ENCODE peak calls at places on chromosomes 4 and X, in nine cellular contexts. Z, Q, A, X, D, W, E, B and T are unnamed samples.

GRCh38 chr4:167831853-167832252 is 260.5 kb upstream of the ANXA10 start:
- DNase-seq in E (no peak), X (no peak), Z (no peak), D (no peak), Q (no peak), W (no peak), A (no peak), B (no peak), T (no peak)

GRCh38 chr4:27357283-27357682 is 496.6 kb downstream of the STIM2 start:
- DNase-seq in Z (no peak), A (no peak), Q (no peak), X (no peak), D (no peak), E (no peak), B (peak; percentile 41), W (peak; percentile 7), T (no peak)

GRCh38 chrX:81261576-81261975 is 59.7 kb downstream of the SH3BGRL start:
- DNase-seq in W (no peak), A (no peak), E (no peak), D (no peak), B (peak; percentile 75), Q (no peak), Z (no peak), X (peak; percentile 23), T (no peak)

GRCh38 chrX:27598312-27598711 is 8.2 kb downstream of the DCAF8L2 start:
- DNase-seq in D (no peak), E (peak; percentile 31), Q (no peak), Z (no peak), A (no peak), X (peak; percentile 92), B (no peak), W (peak; percentile 19), T (no peak)

GRCh38 chrX:102063445-102064074 is 61.9 kb upstream of the TCEAL2 start:
- DNase-seq in Q (no peak), Z (no peak), X (no peak), D (no peak), A (no peak), E (no peak), W (no peak), B (no peak), T (no peak)

GRCh38 chr4:177583000-177583399 is 140.8 kb upstream of the AGA start:
- DNase-seq in Q (no peak), A (no peak), Z (no peak), B (peak; percentile 14), E (no peak), D (no peak), X (no peak), W (no peak), T (no peak)

GRCh38 chrX:46408553-46409407 is 136.4 kb downstream of the ZNF674 start:
- DNase-seq in D (peak; percentile 80), W (peak; percentile 69), Q (peak; percentile 64), E (peak; percentile 76), X (peak; percentile 71), Z (peak; percentile 3), A (peak; percentile 68), B (peak; percentile 83), T (peak; percentile 46)

GRCh38 chr4:147530723-147531122 is 49.8 kb downstream of the EDNRA start:
- DNase-seq in Z (no peak), E (no peak), A (no peak), D (no peak), B (no peak), W (no peak), X (no peak), Q (no peak), T (no peak)

GRCh38 chr4:96389752-96390151 is 549.9 kb downstream of the PDHA2 start:
- DNase-seq in D (no peak), W (no peak), Z (no peak), A (no peak), B (no peak), E (no peak), X (no peak), Q (no peak), T (no peak)

GRCh38 chr4:61041527-61041926 is 158.6 kb upstream of the ADGRL3 start:
- DNase-seq in Z (no peak), B (no peak), W (no peak), E (no peak), A (no peak), Q (no peak), D (no peak), X (no peak), T (no peak)

GRCh38 chrX:131649741-131650140 is 105.9 kb downstream of the OR13H1 start:
- DNase-seq in D (no peak), E (no peak), W (no peak), X (no peak), B (peak; percentile 29), Q (no peak), Z (no peak), A (no peak), T (no peak)

GRCh38 chr4:184039963-184040383 is 134.9 kb downstream of the STOX2 start:
- DNase-seq in A (peak; percentile 64), Z (no peak), D (no peak), X (no peak), E (no peak), B (no peak), W (peak; percentile 8), Q (peak; percentile 58), T (no peak)

GRCh38 chr4:72969957-72970356 is 99.6 kb downstream of the COX18 start:
- DNase-seq in B (no peak), X (no peak), Z (no peak), W (peak; percentile 23), A (no peak), Q (no peak), E (no peak), D (no peak), T (no peak)

GRCh38 chr4:20028694-20029093 is 223.0 kb upstream of the SLIT2 start:
- DNase-seq in E (no peak), Q (no peak), W (no peak), Z (no peak), B (peak; percentile 79), X (no peak), D (no peak), A (no peak), T (no peak)
- H3K9me3 ChIP-seq in E (no peaks in the 10 kb centered on the region), Q (peaks cover 7% of the 10 kb centered on the region), W (no peaks in the 10 kb centered on the region), Z (no peaks in the 10 kb centered on the region), B (no peaks in the 10 kb centered on the region), X (no peaks in the 10 kb centered on the region), D (no peaks in the 10 kb centered on the region), A (no peaks in the 10 kb centered on the region), T (no peaks in the 10 kb centered on the region)

GRCh38 chrX:11481035-11481434 is 184.7 kb downstream of the ARHGAP6 start:
- DNase-seq in D (no peak), Z (no peak), B (no peak), E (no peak), W (no peak), A (no peak), Q (no peak), X (no peak), T (no peak)

GRCh38 chrX:11474576-11474975 is 181.4 kb downstream of the AMELX start:
- DNase-seq in A (no peak), Q (no peak), D (no peak), E (no peak), Z (no peak), X (no peak), B (no peak), W (no peak), T (no peak)

GRCh38 chrX:11480626-11481025 is 185.1 kb downstream of the ARHGAP6 start:
- DNase-seq in Q (no peak), D (no peak), Z (no peak), A (no peak), B (no peak), W (no peak), E (no peak), X (no peak), T (no peak)

GRCh38 chrX:11478971-11479370 is 185.8 kb downstream of the AMELX start:
- DNase-seq in Z (no peak), B (no peak), Q (no peak), E (no peak), W (no peak), X (no peak), D (no peak), A (no peak), T (no peak)

DNA sequence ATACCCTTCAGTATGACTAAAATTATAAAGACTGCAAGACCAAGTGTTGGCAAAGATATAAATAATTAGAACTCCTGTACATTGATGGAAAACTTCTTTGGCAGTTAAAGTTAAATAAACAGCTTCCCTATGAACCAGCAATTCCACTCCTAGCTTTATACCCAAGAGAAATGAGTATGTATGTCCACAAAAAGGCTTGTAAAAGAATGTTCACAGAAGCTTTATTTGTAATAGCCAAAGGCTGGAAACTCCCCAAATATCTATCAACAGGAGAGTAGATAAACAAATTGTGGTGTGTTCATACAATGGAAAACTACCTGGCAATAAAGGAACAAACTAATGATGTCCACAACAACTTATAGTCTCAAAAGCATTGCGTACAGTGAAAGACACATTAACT is 184.8 kb downstream of the AMELX start:
- DNase-seq in D (no peak), W (no peak), E (no peak), Q (no peak), A (no peak), X (no peak), B (peak; percentile 62), Z (no peak), T (no peak)
- H3K9me3 ChIP-seq in D (no peaks in the 10 kb centered on the region), W (no peaks in the 10 kb centered on the region), E (no peaks in the 10 kb centered on the region), Q (no peaks in the 10 kb centered on the region), A (no peaks in the 10 kb centered on the region), X (no peaks in the 10 kb centered on the region), B (no peaks in the 10 kb centered on the region), Z (no peaks in the 10 kb centered on the region), T (no peaks in the 10 kb centered on the region)

DNA sequence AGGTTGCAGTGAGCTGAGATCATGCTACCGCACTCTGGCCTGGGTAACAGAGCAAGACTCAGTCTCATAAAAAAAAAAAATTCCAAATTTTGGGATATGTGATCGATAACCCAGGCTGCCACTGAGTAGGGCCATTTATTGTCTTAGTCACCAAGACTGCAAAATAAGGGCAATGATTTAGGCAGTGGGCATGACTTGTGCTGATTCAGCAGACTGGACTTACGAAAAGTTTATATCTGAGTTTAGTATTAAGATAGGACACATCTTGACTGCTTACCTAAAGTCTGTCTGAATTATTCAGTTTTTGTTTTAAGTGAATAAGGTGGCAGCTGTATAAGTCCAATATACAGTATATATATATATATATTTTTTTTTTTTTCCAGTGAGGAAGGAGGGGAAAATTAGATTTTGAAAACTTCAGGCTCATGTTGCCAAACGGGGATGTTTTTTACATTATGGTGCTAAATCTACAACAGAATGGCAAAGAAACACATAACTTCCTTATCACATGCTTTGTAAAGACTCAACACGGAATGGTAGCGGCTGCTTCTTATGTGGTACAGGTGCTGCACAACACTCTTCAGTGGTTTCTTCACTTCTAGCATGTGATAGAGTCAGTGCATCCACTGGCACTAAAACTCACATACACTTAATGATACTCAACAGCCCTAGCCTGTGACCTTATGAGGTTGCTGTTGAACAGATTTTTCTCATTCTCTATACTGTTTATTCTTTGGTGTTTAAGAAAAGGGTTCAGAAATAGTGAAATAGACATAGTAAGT is 6.5 kb downstream of the TEX13D start:
- DNase-seq in Z (no peak), Q (no peak), A (no peak), W (no peak), B (no peak), D (no peak), X (no peak), E (no peak), T (no peak)
- H3K9me3 ChIP-seq in Z (no peaks in the 10 kb centered on the region), Q (no peaks in the 10 kb centered on the region), A (no peaks in the 10 kb centered on the region), W (no peaks in the 10 kb centered on the region), B (no peaks in the 10 kb centered on the region), D (no peaks in the 10 kb centered on the region), X (no peaks in the 10 kb centered on the region), E (no peaks in the 10 kb centered on the region), T (no peaks in the 10 kb centered on the region)

DNA sequence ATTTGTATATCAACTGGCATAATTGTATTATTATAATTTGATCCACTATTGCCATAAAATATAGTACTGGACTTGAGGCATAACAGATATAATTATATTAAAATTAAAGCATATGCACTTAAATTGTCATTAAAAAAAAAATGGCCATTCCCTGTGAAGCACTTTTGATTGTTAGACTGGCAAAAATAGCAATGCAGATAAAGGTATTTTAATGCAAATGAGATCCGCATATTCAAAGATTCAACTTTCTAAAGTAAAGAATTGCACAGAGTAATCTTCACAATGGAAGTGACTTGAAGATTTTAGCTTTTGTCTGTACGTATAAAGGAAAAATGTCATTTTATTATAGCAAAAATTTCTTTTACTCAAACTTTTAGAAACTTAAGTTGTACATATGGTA is 871.8 kb upstream of the PABPC4L start:
- DNase-seq in W (no peak), Z (no peak), A (no peak), X (peak; percentile 83), B (no peak), E (no peak), Q (no peak), D (no peak), T (no peak)
- H3K9me3 ChIP-seq in W (no peaks in the 10 kb centered on the region), Z (no peaks in the 10 kb centered on the region), A (no peaks in the 10 kb centered on the region), X (peaks cover 4% of the 10 kb centered on the region), B (no peaks in the 10 kb centered on the region), E (peaks cover 11% of the 10 kb centered on the region), Q (no peaks in the 10 kb centered on the region), D (no peaks in the 10 kb centered on the region), T (no peaks in the 10 kb centered on the region)